ENCODE peak calls at places on chromosomes 16 and 17, in four cellular contexts. C is OCI-LY7, J is nephron progenitor cell, P is mesothelial cell of epicardium. I is an unnamed sample.

GRCh38 chr16:69404275-69404805 is 18.5 kb upstream of the TERF2 start:
- DNase-seq in C (no peak), J (peak; percentile 31), P (peak; percentile 52), I (no peak)

GRCh38 chr17:39927928-39928867 is 666 bp downstream of the LRRC3C start:
- DNase-seq in C (no peak), J (peak; percentile 32), P (peak; percentile 44), I (peak; percentile 25)

GRCh38 chr17:62085511-62086408 is 20.7 kb upstream of the MED13 start:
- DNase-seq in C (no peak), J (no peak), P (no peak), I (no peak)

GRCh38 chr17:40113961-40114272 is 7.9 kb upstream of the MSL1 start:
- DNase-seq in C (no peak), J (no peak), P (no peak), I (no peak)

GRCh38 chr17:6797718-6798351 is 21.8 kb downstream of the FBXO39 start:
- DNase-seq in C (no peak), J (no peak), P (no peak), I (no peak)

GRCh38 chr17:79003661-79004411 is 5.7 kb downstream of the CANT1 start:
- DNase-seq in C (no peak), J (no peak), P (no peak), I (no peak)

GRCh38 chr17:60579090-60579489 is 20.9 kb upstream of the PPM1D start:
- DNase-seq in C (no peak), J (no peak), P (no peak), I (no peak)

GRCh38 chr17:55284001-55284884 is 19.5 kb downstream of the HLF start:
- DNase-seq in C (peak; percentile 13), J (no peak), P (no peak), I (no peak)

GRCh38 chr16:55559233-55559632 is 7.3 kb upstream of the CAPNS2 start:
- DNase-seq in C (no peak), J (no peak), P (no peak), I (no peak)

GRCh38 chr17:80441133-80441578 is 26.2 kb downstream of the ENDOV start:
- DNase-seq in C (peak; percentile 65), J (peak; percentile 97), P (peak; percentile 91), I (peak; percentile 86)

GRCh38 chr17:61834610-61835009 is 28.7 kb downstream of the BRIP1 start:
- DNase-seq in C (no peak), J (no peak), P (no peak), I (no peak)

GRCh38 chr16:48613061-48613957 is 3.3 kb upstream of the N4BP1 start:
- DNase-seq in C (peak; percentile 35), J (no peak), P (no peak), I (peak; percentile 66)

GRCh38 chr17:40452074-40452787 is 9.0 kb downstream of the IGFBP4 start:
- DNase-seq in C (no peak), J (no peak), P (no peak), I (no peak)

GRCh38 chr17:30812218-30813177 is 12.0 kb downstream of the CRLF3 start:
- DNase-seq in C (no peak), J (no peak), P (no peak), I (no peak)

GRCh38 chr16:11744075-11744470 is 1.4 kb upstream of the TXNDC11 start:
- DNase-seq in C (no peak), J (no peak), P (no peak), I (no peak)

GRCh38 chr17:60804831-60805230 is 127.2 kb downstream of the BCAS3 start:
- DNase-seq in C (no peak), J (no peak), P (no peak), I (no peak)

GRCh38 chr16:81964808-81965207 is 46.5 kb downstream of the SDR42E1 start:
- DNase-seq in C (no peak), J (no peak), P (no peak), I (no peak)

GRCh38 chr17:82112181-82112865 is 14.3 kb upstream of the FASN start:
- DNase-seq in C (no peak), J (no peak), P (no peak), I (no peak)

GRCh38 chr17:705863-706262 is 8.8 kb downstream of the VPS53 start:
- DNase-seq in C (no peak), J (no peak), P (no peak), I (no peak)

GRCh38 chr16:2176047-2176446 is 20.4 kb downstream of the CASKIN1 start:
- DNase-seq in C (no peak), J (no peak), P (no peak), I (no peak)

GRCh38 chr16:84509032-84509950 is 4.8 kb upstream of the MEAK7 start:
- DNase-seq in C (no peak), J (no peak), P (no peak), I (no peak)

GRCh38 chr16:49934557-49935260 is 78.8 kb upstream of the ZNF423 start:
- DNase-seq in C (no peak), J (no peak), P (no peak), I (no peak)

GRCh38 chr17:43917348-43918025 is 10.2 kb upstream of the MPP2 start:
- DNase-seq in C (no peak), J (peak; percentile 47), P (no peak), I (peak; percentile 51)

GRCh38 chr16:79625738-79626137 is 25.2 kb upstream of the MAF start:
- DNase-seq in C (no peak), J (no peak), P (no peak), I (no peak)

GRCh38 chr17:41660221-41660711 is 28.4 kb upstream of the EIF1 start:
- DNase-seq in C (no peak), J (no peak), P (no peak), I (no peak)

DNA sequence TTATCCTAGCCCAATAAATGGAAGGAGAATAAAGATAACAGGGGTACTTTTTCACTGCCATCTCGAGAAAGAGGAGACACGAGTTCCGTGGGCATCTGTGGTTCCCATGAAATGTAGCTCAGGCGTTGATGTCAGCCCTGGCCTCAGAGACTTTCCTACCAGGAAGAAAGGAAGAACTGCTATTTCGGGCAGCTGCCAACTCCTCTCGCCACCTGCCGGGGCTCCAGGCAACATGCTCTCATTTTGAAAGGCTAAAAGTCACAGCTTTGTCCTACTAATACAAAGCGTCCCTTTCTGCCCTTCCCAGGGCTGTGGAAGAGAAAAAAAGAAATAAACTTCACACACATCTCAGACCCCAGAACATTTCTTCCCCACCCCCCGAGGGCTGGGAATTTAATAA is 65.8 kb downstream of the DHRS7C start:
- DNase-seq in C (no peak), J (no peak), P (no peak), I (no peak)
- TF ChIP-seq CTCF in C (no peak), J (no peak), P (no peak), I (no peak)

DNA sequence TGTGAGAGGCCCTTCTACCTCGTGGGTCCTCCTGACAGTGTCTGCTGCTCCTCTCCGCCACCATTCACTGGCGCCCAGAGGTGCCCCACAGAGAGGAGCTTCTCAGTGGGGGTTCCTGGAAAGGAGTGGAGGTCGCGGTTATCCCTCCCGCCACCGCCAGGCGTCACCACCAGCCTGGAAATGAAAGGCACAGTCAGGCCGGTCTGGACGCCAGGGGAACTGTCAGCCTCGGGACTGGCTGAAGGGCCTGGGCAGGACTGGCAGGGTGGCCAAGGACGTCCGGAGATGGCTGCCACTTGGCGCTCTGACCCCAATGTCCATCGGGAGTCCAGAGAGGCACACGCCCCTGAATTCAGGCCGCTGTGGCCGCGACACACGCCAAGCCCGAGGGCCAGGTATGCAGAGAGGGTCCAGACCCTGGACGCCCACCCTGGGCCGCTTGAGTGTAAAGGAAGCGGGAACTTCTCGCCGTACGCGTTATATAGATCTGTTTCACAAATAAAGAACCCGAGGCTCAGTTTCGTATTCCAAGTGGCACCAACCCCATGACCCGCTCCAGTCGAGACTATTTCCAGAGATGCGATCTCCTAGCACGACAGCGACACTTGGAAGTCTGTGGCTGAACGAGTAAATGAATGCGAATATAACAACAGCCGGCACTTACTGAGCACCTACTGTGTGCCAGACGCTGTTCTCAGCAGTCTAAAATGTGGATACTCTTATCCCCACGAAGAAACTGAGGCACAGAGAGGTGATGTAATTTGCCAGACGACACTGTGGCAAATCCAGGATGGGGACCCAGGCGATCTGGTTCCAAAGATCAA is 7.6 kb upstream of the NXPH3 start:
- DNase-seq in C (peak; percentile 83), J (peak; percentile 95), P (peak; percentile 95), I (peak; percentile 83)
- TF ChIP-seq CTCF in C (peak; percentile 88), J (peak; percentile 92), P (peak; percentile 100), I (peak; percentile 91)

GRCh38 chr16:71479420-71479819 is 9.7 kb downstream of the ZNF19 start:
- DNase-seq in C (peak; percentile 32), J (peak; percentile 10), P (no peak), I (no peak)
- TF ChIP-seq CTCF in C (peak; percentile 74), J (peak; percentile 38), P (no peak), I (no peak)

GRCh38 chr16:31676731-31677130 is 149.0 kb downstream of the AHSP start:
- DNase-seq in C (no peak), J (no peak), P (no peak), I (no peak)
- TF ChIP-seq CTCF in C (no peak), J (no peak), P (no peak), I (no peak)

GRCh38 chr16:3259829-3260228 is 3.4 kb upstream of the MEFV start:
- DNase-seq in C (no peak), J (no peak), P (no peak), I (no peak)

GRCh38 chr16:3262517-3262916 is 6.1 kb upstream of the MEFV start:
- DNase-seq in C (no peak), J (no peak), P (no peak), I (no peak)

GRCh38 chr16:3268294-3268693 is 11.9 kb upstream of the MEFV start:
- DNase-seq in C (no peak), J (no peak), P (no peak), I (no peak)

GRCh38 chr16:3266873-3267537 is 10.6 kb upstream of the MEFV start:
- DNase-seq in C (peak; percentile 64), J (no peak), P (no peak), I (no peak)

DNA sequence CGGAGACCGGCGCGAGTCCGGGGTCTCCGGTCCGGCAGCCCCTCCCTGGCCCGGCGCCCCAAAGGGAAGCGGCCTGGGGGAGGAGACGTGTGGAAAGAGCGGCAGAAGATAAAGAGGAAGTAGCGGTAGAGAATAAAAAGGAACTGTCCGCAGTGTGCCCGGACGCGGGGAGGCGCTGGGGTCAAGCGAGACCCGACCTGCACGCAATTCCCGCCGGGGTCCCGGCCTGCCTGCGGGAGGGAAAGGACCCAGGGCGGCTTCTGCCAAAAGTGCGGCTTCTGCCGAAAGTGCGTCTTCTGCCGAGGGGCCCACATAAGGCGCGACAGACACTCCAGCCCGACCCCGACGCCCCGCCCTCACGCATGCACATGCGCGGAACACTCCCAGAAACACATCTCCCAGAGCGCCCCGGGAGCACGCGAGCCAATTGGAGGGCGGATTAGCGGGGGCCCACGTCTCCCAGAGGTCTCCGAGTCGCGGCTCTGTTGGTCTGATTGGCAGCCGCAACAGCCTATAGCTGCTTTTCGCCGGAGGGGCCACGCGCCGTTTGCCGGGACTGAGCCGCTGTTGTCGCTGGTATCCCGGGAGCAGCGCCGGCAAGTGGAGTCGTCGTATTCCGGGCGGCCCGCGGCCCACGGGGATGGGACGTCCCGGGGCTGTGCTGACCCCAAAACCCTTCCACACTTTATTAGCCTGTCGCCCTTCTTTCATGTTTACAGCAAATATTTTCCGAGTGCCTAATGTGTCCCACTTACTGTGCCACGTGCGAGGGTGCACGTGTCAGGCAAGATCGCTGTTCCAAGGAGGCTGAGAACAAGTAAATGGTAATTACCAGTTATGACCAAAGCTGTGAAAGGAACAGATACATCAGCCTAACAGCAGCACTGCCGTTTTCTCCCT is 8.0 kb upstream of the MEFV start:
- DNase-seq in C (peak; percentile 99), J (peak; percentile 96), P (peak; percentile 97), I (peak; percentile 98)
- TF ChIP-seq CTCF in C (peak; percentile 54), J (no peak), P (no peak), I (peak; percentile 18)

GRCh38 chr17:57654040-57654775 is 90.9 kb downstream of the CCDC182 start:
- DNase-seq in C (no peak), J (no peak), P (no peak), I (no peak)
- TF ChIP-seq CTCF in C (no peak), J (no peak), P (no peak), I (no peak)

I was measured in GM20000.